ENCODE peak calls at places on chromosomes 5 and 9, in ten cellular contexts. Q is tibial nerve, S is HepG2, G is thyroid gland, I is spleen, Z is adrenal gland, E is uterus, N is breast epithelium, B is sigmoid colon, K is stomach. J is an unnamed sample.

GRCh38 chr9:137742698-137743097 is 123.9 kb downstream of the EHMT1 start:
- DNase-seq in E (no peak), N (no peak), Q (no peak), S (no peak), K (no peak), B (no peak), Z (no peak), I (peak; percentile 51), G (no peak), J (peak; percentile 35)

GRCh38 chr9:89883401-89884341 is 278.9 kb downstream of the GADD45G start:
- DNase-seq in K (peak; percentile 11), G (no peak), S (no peak), N (peak; percentile 12), Q (no peak), Z (no peak), E (no peak), B (peak; percentile 36), I (peak; percentile 64), J (peak; percentile 31)

GRCh38 chr9:95363051-95363841 is 45.7 kb upstream of the FANCC start:
- DNase-seq in N (no peak), S (no peak), I (no peak), Z (no peak), G (no peak), Q (no peak), B (no peak), E (no peak), K (no peak), J (no peak)

GRCh38 chr9:96241391-96241809 is 60.6 kb downstream of the HSD17B3 start:
- DNase-seq in N (no peak), Q (no peak), S (no peak), K (no peak), G (no peak), I (no peak), E (no peak), Z (no peak), B (no peak), J (no peak)

GRCh38 chr5:53936481-53937352 is 373.7 kb downstream of the ARL15 start:
- DNase-seq in Z (peak; percentile 23), S (no peak), E (peak; percentile 68), B (no peak), K (no peak), Q (peak; percentile 34), I (no peak), G (no peak), N (no peak), J (no peak)

GRCh38 chr5:141992349-141992963 is 20.4 kb downstream of the GNPDA1 start:
- DNase-seq in N (peak; percentile 77), G (peak; percentile 82), Z (peak; percentile 78), S (peak; percentile 55), K (peak; percentile 84), I (no peak), Q (peak; percentile 95), B (peak; percentile 83), E (peak; percentile 80), J (peak; percentile 81)

GRCh38 chr5:138544171-138545134 is 1.4 kb upstream of the ETF1 start:
- DNase-seq in B (peak; percentile 75), E (peak; percentile 28), Q (peak; percentile 18), G (peak; percentile 16), K (no peak), I (no peak), S (no peak), Z (peak; percentile 57), N (no peak), J (no peak)

GRCh38 chr9:16275795-16276624 is 594.5 kb downstream of the BNC2 start:
- DNase-seq in I (no peak), Q (no peak), G (peak; percentile 98), E (no peak), B (peak; percentile 79), K (no peak), N (no peak), Z (no peak), S (no peak), J (no peak)

GRCh38 chr5:173946353-173946752 is 42.6 kb upstream of the C5orf47 start:
- DNase-seq in E (no peak), K (no peak), I (no peak), N (no peak), G (no peak), Q (no peak), Z (no peak), B (no peak), S (peak; percentile 71), J (no peak)

GRCh38 chr5:173940269-173940668 is 48.7 kb upstream of the C5orf47 start:
- DNase-seq in Q (no peak), S (no peak), K (no peak), E (no peak), G (no peak), N (no peak), B (no peak), Z (no peak), I (no peak), J (no peak)

GRCh38 chr5:173944512-173944911 is 44.5 kb upstream of the C5orf47 start:
- DNase-seq in Q (no peak), Z (no peak), G (peak; percentile 51), E (no peak), B (no peak), K (no peak), I (no peak), N (no peak), S (no peak), J (no peak)

GRCh38 chr5:173941102-173941501 is 47.9 kb upstream of the C5orf47 start:
- DNase-seq in B (no peak), E (no peak), I (no peak), G (no peak), Q (no peak), S (no peak), Z (no peak), N (no peak), K (no peak), J (no peak)

GRCh38 chr5:173941758-173942401 is 47.1 kb upstream of the C5orf47 start:
- DNase-seq in I (no peak), Z (no peak), K (no peak), G (peak; percentile 33), S (peak; percentile 95), N (no peak), Q (no peak), E (no peak), B (no peak), J (no peak)
- H3K27ac ChIP-seq in I (peak overlapping the region; percentile 58), Z (peak overlapping the region; percentile 69), K (peak overlapping the region; percentile 46), G (peak overlapping the region; percentile 3), S (peak overlapping the region; percentile 73), N (peak overlapping the region; percentile 78), Q (peak overlapping the region; percentile 10), E (no peak overlapping the region), B (no peak overlapping the region), J (peak overlapping the region; percentile 2)

GRCh38 chr5:106956187-106956586 is 714.5 kb downstream of the EFNA5 start:
- DNase-seq in G (no peak), B (no peak), I (no peak), E (no peak), Z (no peak), N (no peak), K (no peak), Q (no peak), S (no peak), J (no peak)

GRCh38 chr5:106957336-106957735 is 713.4 kb downstream of the EFNA5 start:
- DNase-seq in Z (no peak), B (no peak), G (no peak), K (no peak), S (no peak), N (no peak), E (no peak), Q (no peak), I (no peak), J (no peak)

GRCh38 chr5:106956901-106957300 is 713.8 kb downstream of the EFNA5 start:
- DNase-seq in N (no peak), K (no peak), S (no peak), B (no peak), G (no peak), Z (no peak), I (no peak), Q (no peak), E (no peak), J (no peak)

GRCh38 chr5:106962464-106963230 is 708.1 kb downstream of the EFNA5 start:
- DNase-seq in Z (no peak), G (no peak), S (no peak), E (no peak), K (no peak), Q (no peak), N (no peak), B (no peak), I (no peak), J (no peak)

GRCh38 chr5:106959447-106959846 is 711.3 kb downstream of the EFNA5 start:
- DNase-seq in K (peak; percentile 36), I (no peak), Q (no peak), N (no peak), E (no peak), B (no peak), S (no peak), G (no peak), Z (peak; percentile 12), J (no peak)
- TF ChIP-seq POLR2A in K (no peak), I (no peak), Q (no peak), N (no peak), E (no peak), B (no peak), S (no peak), G (no peak), Z (no peak), J (no peak)

GRCh38 chr5:72602696-72603685 is 95.8 kb upstream of the ZNF366 start:
- DNase-seq in N (no peak), Q (no peak), E (no peak), I (no peak), S (no peak), K (no peak), G (no peak), Z (no peak), B (no peak), J (no peak)
- H3K27ac ChIP-seq in N (no peak overlapping the region), Q (peak overlapping the region; percentile 55), E (no peak overlapping the region), I (no peak overlapping the region), S (no peak overlapping the region), K (no peak overlapping the region), G (no peak overlapping the region), Z (no peak overlapping the region), B (no peak overlapping the region), J (no peak overlapping the region)

GRCh38 chr9:125746017-125746773 is 978 bp upstream of the PBX3 start:
- DNase-seq in I (peak; percentile 100), S (peak; percentile 89), E (peak; percentile 91), G (peak; percentile 95), B (peak; percentile 96), K (peak; percentile 96), N (peak; percentile 91), Z (peak; percentile 95), Q (peak; percentile 86), J (peak; percentile 97)
- TF ChIP-seq POLR2A in I (peak; percentile 38), S (no peak), E (peak; percentile 66), G (peak; percentile 6), B (no peak), K (no peak), N (no peak), Z (peak; percentile 77), Q (no peak), J (no peak)

GRCh38 chr5:38446029-38446522 is 110.4 kb downstream of the LIFR start:
- DNase-seq in B (no peak), I (no peak), S (no peak), N (no peak), Q (no peak), E (no peak), G (no peak), K (no peak), Z (no peak), J (no peak)
- H3K27ac ChIP-seq in B (peak overlapping the region; percentile 52), I (peak overlapping the region; percentile 82), S (no peak overlapping the region), N (peak overlapping the region; percentile 95), Q (peak overlapping the region; percentile 82), E (peak overlapping the region; percentile 34), G (peak overlapping the region; percentile 13), K (no peak overlapping the region), Z (no peak overlapping the region), J (no peak overlapping the region)

GRCh38 chr9:25678147-25678666 is at the start of gene TUSC1:
- DNase-seq in N (peak; percentile 83), I (peak; percentile 88), G (peak; percentile 87), Z (peak; percentile 92), E (peak; percentile 87), S (no peak), Q (peak; percentile 60), K (peak; percentile 75), B (peak; percentile 93), J (peak; percentile 88)
- TF ChIP-seq POLR2A in N (no peak), I (no peak), G (peak; percentile 72), Z (peak; percentile 66), E (peak; percentile 70), S (no peak), Q (peak; percentile 55), K (no peak), B (no peak), J (no peak)